ENCODE peak calls at places on chromosomes 13 and 19, in six cellular contexts. One of them, this sample, is unnamed.
A peak's percentile ranks its signal among the peaks of the same experiment; 100 is the strongest.

GRCh38 chr19:12984683-12985048 is 10.6 kb upstream of the NFIX start:
- DNase-seq in fibroblast of lung: no peak
- DNase-seq in H7: peak; percentile 59
- DNase-seq in C1 segment of cervical spinal cord: no peak
- DNase-seq in CD4-positive, CD25-positive, alpha-beta regulatory T cell: no peak
- DNase-seq in stimulated activated CD8-positive, alpha-beta memory T cell treated with anti-CD3 and anti-CD28 coated beads, Interleukin-15, amount 100 ng/mL, for 24 hours: no peak
- DNase-seq in this sample: no peak

GRCh38 chr19:5308471-5309437 is 31.9 kb downstream of the PTPRS start:
- DNase-seq in fibroblast of lung: peak; percentile 95
- DNase-seq in H7: no peak
- DNase-seq in C1 segment of cervical spinal cord: peak; percentile 91
- DNase-seq in CD4-positive, CD25-positive, alpha-beta regulatory T cell: no peak
- DNase-seq in stimulated activated CD8-positive, alpha-beta memory T cell treated with anti-CD3 and anti-CD28 coated beads, Interleukin-15, amount 100 ng/mL, for 24 hours: no peak
- DNase-seq in this sample: peak; percentile 84

GRCh38 chr19:20453424-20453938 is 112.1 kb downstream of the ZNF737 start:
- DNase-seq in fibroblast of lung: no peak
- DNase-seq in H7: no peak
- DNase-seq in C1 segment of cervical spinal cord: no peak
- DNase-seq in CD4-positive, CD25-positive, alpha-beta regulatory T cell: peak; percentile 0
- DNase-seq in stimulated activated CD8-positive, alpha-beta memory T cell treated with anti-CD3 and anti-CD28 coated beads, Interleukin-15, amount 100 ng/mL, for 24 hours: no peak
- DNase-seq in this sample: no peak

GRCh38 chr13:113041293-113041690 is 64.3 kb upstream of the F7 start:
- DNase-seq in fibroblast of lung: no peak
- DNase-seq in H7: no peak
- DNase-seq in C1 segment of cervical spinal cord: no peak
- DNase-seq in CD4-positive, CD25-positive, alpha-beta regulatory T cell: no peak
- DNase-seq in stimulated activated CD8-positive, alpha-beta memory T cell treated with anti-CD3 and anti-CD28 coated beads, Interleukin-15, amount 100 ng/mL, for 24 hours: no peak
- DNase-seq in this sample: no peak

GRCh38 chr19:47600246-47601179 is 8.4 kb upstream of the BICRA start:
- DNase-seq in fibroblast of lung: peak; percentile 98
- DNase-seq in H7: peak; percentile 99
- DNase-seq in C1 segment of cervical spinal cord: peak; percentile 99
- DNase-seq in CD4-positive, CD25-positive, alpha-beta regulatory T cell: peak; percentile 99
- DNase-seq in stimulated activated CD8-positive, alpha-beta memory T cell treated with anti-CD3 and anti-CD28 coated beads, Interleukin-15, amount 100 ng/mL, for 24 hours: peak; percentile 89
- DNase-seq in this sample: peak; percentile 99

GRCh38 chr13:51000576-51001260 is 91.1 kb downstream of the RNASEH2B start:
- DNase-seq in fibroblast of lung: peak; percentile 80
- DNase-seq in H7: peak; percentile 23
- DNase-seq in C1 segment of cervical spinal cord: peak; percentile 7
- DNase-seq in CD4-positive, CD25-positive, alpha-beta regulatory T cell: no peak
- DNase-seq in stimulated activated CD8-positive, alpha-beta memory T cell treated with anti-CD3 and anti-CD28 coated beads, Interleukin-15, amount 100 ng/mL, for 24 hours: no peak
- DNase-seq in this sample: no peak

GRCh38 chr19:55383279-55383788 is 758 bp downstream of the TMEM238 start:
- DNase-seq in fibroblast of lung: no peak
- DNase-seq in H7: no peak
- DNase-seq in C1 segment of cervical spinal cord: peak; percentile 31
- DNase-seq in CD4-positive, CD25-positive, alpha-beta regulatory T cell: peak; percentile 32
- DNase-seq in stimulated activated CD8-positive, alpha-beta memory T cell treated with anti-CD3 and anti-CD28 coated beads, Interleukin-15, amount 100 ng/mL, for 24 hours: no peak
- DNase-seq in this sample: no peak

GRCh38 chr13:26482451-26483197 is 74.9 kb upstream of the WASF3 start:
- DNase-seq in fibroblast of lung: peak; percentile 82
- DNase-seq in H7: peak; percentile 77
- DNase-seq in C1 segment of cervical spinal cord: peak; percentile 66
- DNase-seq in CD4-positive, CD25-positive, alpha-beta regulatory T cell: peak; percentile 72
- DNase-seq in stimulated activated CD8-positive, alpha-beta memory T cell treated with anti-CD3 and anti-CD28 coated beads, Interleukin-15, amount 100 ng/mL, for 24 hours: no peak
- DNase-seq in this sample: peak; percentile 75

GRCh38 chr13:89740994-89741678 is 1606.4 kb upstream of the MIR17HG start:
- DNase-seq in fibroblast of lung: peak; percentile 47
- DNase-seq in H7: no peak
- DNase-seq in C1 segment of cervical spinal cord: no peak
- DNase-seq in CD4-positive, CD25-positive, alpha-beta regulatory T cell: no peak
- DNase-seq in stimulated activated CD8-positive, alpha-beta memory T cell treated with anti-CD3 and anti-CD28 coated beads, Interleukin-15, amount 100 ng/mL, for 24 hours: no peak
- DNase-seq in this sample: no peak